ENCODE peak calls at places on chromosomes 1 and 21, in ten cellular contexts. V, T, Y, F, R, H, C, M, N and K are unnamed samples. For H3K4me1, the result is how much of the 10 kb centered on the place peaks cover.

GRCh38 chr1:42070996-42071395 is 82.2 kb upstream of the GUCA2B start:
- DNase-seq in M (no peak), Y (no peak), V (no peak), H (no peak), F (peak), R (peak), T (no peak), C (no peak), N (no peak), K (no peak)

GRCh38 chr1:79551321-79551720 is 544.8 kb upstream of the ADGRL4 start:
- DNase-seq in T (no peak), H (no peak), N (no peak), R (peak), M (no peak), V (no peak), F (peak), C (peak), Y (no peak), K (no peak)

GRCh38 chr1:198825254-198825653 is 186.4 kb downstream of the PTPRC start:
- DNase-seq in F (no peak), R (no peak), M (no peak), T (no peak), Y (no peak), N (no peak), V (no peak), H (no peak), C (no peak), K (no peak)

GRCh38 chr1:66761273-66761672 is 9.0 kb downstream of the DYNLT5 start:
- DNase-seq in V (no peak), R (no peak), T (no peak), H (no peak), N (peak), C (peak), M (no peak), Y (no peak), F (no peak), K (no peak)

GRCh38 chr21:39388038-39388810 is 39.3 kb upstream of the HMGN1 start:
- DNase-seq in R (peak), M (peak), F (peak), H (peak), N (peak), V (peak), Y (peak), T (peak), C (peak), K (peak)

GRCh38 chr1:2019571-2020309 is 595 bp downstream of the GABRD start:
- DNase-seq in T (peak), H (peak), F (no peak), V (no peak), M (no peak), C (no peak), Y (no peak), R (no peak), N (no peak), K (no peak)

GRCh38 chr21:46183910-46184624 is at the start of gene SPATC1L:
- DNase-seq in N (peak), R (peak), H (peak), F (peak), C (peak), M (peak), V (peak), T (peak), Y (peak), K (peak)

GRCh38 chr1:27349784-27350672 is 8.2 kb downstream of the SYTL1 start:
- DNase-seq in F (peak), C (peak), Y (peak), T (peak), V (peak), H (peak), M (peak), N (peak), R (peak), K (peak)

GRCh38 chr1:58855351-58856165 is 71.7 kb upstream of the JUN start:
- DNase-seq in M (no peak), V (no peak), C (no peak), F (peak), Y (no peak), H (no peak), T (no peak), N (no peak), R (peak), K (no peak)

GRCh38 chr1:6807782-6808181 is 22.5 kb downstream of the CAMTA1 start:
- DNase-seq in Y (no peak), C (peak), H (no peak), M (no peak), T (no peak), V (no peak), F (no peak), N (no peak), R (peak), K (no peak)

GRCh38 chr1:55124470-55124869 is 85.1 kb downstream of the PCSK9 start:
- DNase-seq in H (no peak), F (no peak), V (no peak), N (no peak), M (no peak), Y (no peak), C (no peak), T (no peak), R (no peak), K (no peak)

GRCh38 chr1:13754510-13755103 is 54.6 kb downstream of the PRDM2 start:
- DNase-seq in M (no peak), H (no peak), R (peak), N (no peak), T (no peak), V (no peak), C (peak), Y (no peak), F (peak), K (no peak)
- H3K4me1 ChIP-seq in M (half or more), H (under half), R (under half), N (half or more), T (under half), V (under half), C (under half), Y (half or more), F (under half), K (under half)

DNA sequence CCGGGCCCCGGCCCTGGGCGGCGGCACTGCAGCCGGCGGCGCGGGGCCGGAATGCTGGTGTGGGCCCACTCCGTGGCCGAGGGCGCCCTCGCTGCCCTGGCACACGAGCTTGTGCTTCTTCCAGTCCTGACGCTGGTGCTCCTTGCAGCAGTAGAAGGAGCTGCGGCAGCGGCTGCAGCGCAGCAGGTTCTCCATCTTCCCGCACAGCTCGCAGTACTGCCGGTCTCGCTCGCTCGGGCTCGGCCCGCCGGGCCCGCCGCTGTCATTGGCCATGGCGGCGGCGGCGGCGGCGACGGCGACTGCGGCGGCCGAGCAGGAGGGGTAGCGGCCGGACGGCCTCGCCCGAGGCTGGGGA is 494 bp downstream of the EGLN1 start:
- DNase-seq in Y (no peak), V (peak), N (peak), F (no peak), R (peak), T (peak), M (peak), C (peak), H (no peak), K (peak)
- H3K4me1 ChIP-seq in Y (under half), V (under half), N (half or more), F (under half), R (under half), T (under half), M (half or more), C (under half), H (under half), K (under half)

DNA sequence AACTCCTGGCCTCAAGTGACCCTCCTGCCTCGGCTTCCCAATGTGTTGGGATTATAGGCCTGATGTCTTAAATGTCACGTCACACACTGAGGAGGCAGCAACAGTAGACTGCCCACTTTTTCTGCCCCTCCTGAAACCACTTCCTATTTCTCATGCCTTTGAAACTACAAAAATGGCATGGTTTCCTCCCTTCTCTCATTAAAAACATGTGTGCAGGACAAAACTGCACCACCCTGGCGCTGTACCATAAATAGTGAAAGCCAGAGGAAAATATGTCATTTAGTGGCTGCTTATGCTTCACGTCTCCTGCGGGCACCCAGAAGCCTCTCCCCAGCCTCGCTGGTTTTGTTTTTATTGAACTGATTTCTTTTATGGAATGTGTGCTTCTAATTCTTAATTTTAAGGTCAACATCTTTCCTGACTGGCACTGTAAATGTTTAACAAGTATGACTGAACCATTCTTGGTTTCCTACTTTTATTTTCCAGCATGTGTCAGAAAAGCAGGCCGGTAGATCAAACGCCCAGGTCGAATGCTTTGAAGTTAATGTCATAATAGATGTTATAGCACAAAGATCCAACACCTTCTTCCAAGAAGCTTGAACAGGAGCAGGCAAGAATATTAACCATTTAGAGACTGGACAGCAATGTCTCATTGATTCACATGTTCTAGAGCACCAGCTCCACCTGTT is 59.6 kb upstream of the C1orf87 start:
- DNase-seq in M (no peak), H (no peak), T (no peak), N (no peak), Y (no peak), V (no peak), F (peak), R (peak), C (peak), K (no peak)
- H3K4me1 ChIP-seq in M (under half), H (under half), T (under half), N (under half), Y (under half), V (under half), F (under half), R (under half), C (under half), K (under half)

DNA sequence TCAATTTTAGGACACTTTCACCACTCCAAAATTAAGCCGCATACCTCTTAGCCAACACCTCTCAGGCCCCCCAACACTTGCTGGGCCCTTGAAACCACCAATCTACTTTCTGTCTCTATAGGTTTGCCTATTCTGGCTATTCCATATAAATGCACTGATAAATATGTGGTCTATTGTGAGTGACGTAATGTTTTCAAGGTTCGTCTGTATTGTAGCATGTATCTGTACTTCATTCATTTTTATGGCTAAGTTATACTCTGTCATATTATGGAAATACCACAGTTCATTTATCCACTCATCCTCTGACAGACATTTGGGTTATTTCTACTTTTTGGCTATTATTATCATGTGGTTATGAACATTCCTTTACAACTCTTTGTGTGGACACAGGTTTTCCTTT is 359.9 kb upstream of the ST6GALNAC5 start:
- DNase-seq in Y (no peak), N (no peak), M (no peak), T (no peak), R (no peak), H (no peak), C (no peak), V (no peak), F (no peak), K (no peak)
- H3K4me1 ChIP-seq in Y (under half), N (under half), M (under half), T (under half), R (under half), H (under half), C (under half), V (under half), F (under half), K (under half)